ENCODE peak calls at places on chromosomes 3 and 15, in ten cellular contexts. K is iris pigment epithelial cell; A is CD8-positive, alpha-beta memory T cell; Y is activated CD8-positive, alpha-beta memory T cell treated with anti-CD3 and anti-CD28 coated beads for 4 hours; P is activated T-cell treated with anti-CD3 and anti-CD28 coated beads for 48 hours; N is NCI-H1092; R is neural crest cell; Z is A172; E is NCI-H345; I is AG04450. C is an unnamed sample.

GRCh38 chr3:111924283-111924682 is 54.5 kb upstream of the ABHD10 start:
- DNase-seq in K (no peak), A (no peak), Y (no peak), P (no peak), N (peak), R (no peak), Z (peak), E (no peak), I (no peak), C (no peak)

GRCh38 chr3:2130726-2131125 is 32.1 kb downstream of the CNTN4 start:
- DNase-seq in K (no peak), A (no peak), Y (no peak), P (no peak), N (no peak), R (no peak), Z (no peak), E (no peak), I (no peak), C (no peak)

GRCh38 chr3:174659516-174659915 is 199.6 kb upstream of the NAALADL2 start:
- DNase-seq in K (no peak), A (no peak), Y (no peak), P (no peak), N (no peak), R (no peak), Z (no peak), E (no peak), I (no peak), C (no peak)

GRCh38 chr3:190369701-190370295 is 18.2 kb upstream of the CLDN16 start:
- DNase-seq in K (peak), A (no peak), Y (no peak), P (no peak), N (no peak), R (no peak), Z (no peak), E (no peak), I (no peak), C (no peak)

GRCh38 chr3:182294256-182294655 is 499.0 kb upstream of the ATP11B start:
- DNase-seq in K (peak), A (no peak), Y (no peak), P (no peak), N (no peak), R (no peak), Z (peak), E (no peak), I (no peak), C (no peak)

GRCh38 chr15:77901251-77901881 is 176.1 kb downstream of the TBC1D2B start:
- DNase-seq in K (no peak), A (no peak), Y (no peak), P (no peak), N (no peak), R (no peak), Z (no peak), E (no peak), I (no peak), C (no peak)

GRCh38 chr3:171354706-171355582 is 105.3 kb downstream of the TNIK start:
- DNase-seq in K (no peak), A (no peak), Y (no peak), P (no peak), N (no peak), R (no peak), Z (peak), E (no peak), I (no peak), C (no peak)

GRCh38 chr15:27545494-27546255 is 553.4 kb downstream of the OCA2 start:
- DNase-seq in K (no peak), A (no peak), Y (no peak), P (no peak), N (peak), R (no peak), Z (no peak), E (peak), I (no peak), C (no peak)

GRCh38 chr3:149575213-149575961 is 82.4 kb downstream of the WWTR1 start:
- DNase-seq in K (peak), A (no peak), Y (no peak), P (no peak), N (peak), R (no peak), Z (peak), E (peak), I (no peak), C (no peak)

GRCh38 chr15:84822774-84823579 is 5.8 kb downstream of the ALPK3 start:
- DNase-seq in K (no peak), A (no peak), Y (no peak), P (no peak), N (no peak), R (no peak), Z (no peak), E (no peak), I (no peak), C (no peak)

GRCh38 chr3:166123576-166123975 is 286.4 kb upstream of the BCHE start:
- DNase-seq in K (peak), A (no peak), Y (no peak), P (no peak), N (no peak), R (no peak), Z (peak), E (no peak), I (no peak), C (no peak)

GRCh38 chr15:88036154-88036839 is 220.2 kb downstream of the NTRK3 start:
- DNase-seq in K (no peak), A (no peak), Y (no peak), P (no peak), N (no peak), R (no peak), Z (no peak), E (no peak), I (no peak), C (no peak)

GRCh38 chr3:35408882-35409281 is 230.4 kb upstream of the ARPP21 start:
- DNase-seq in K (no peak), A (no peak), Y (no peak), P (no peak), N (no peak), R (no peak), Z (no peak), E (no peak), I (no peak), C (no peak)

GRCh38 chr3:177379045-177379444 is 181.8 kb upstream of the TBL1XR1 start:
- DNase-seq in K (no peak), A (no peak), Y (no peak), P (no peak), N (no peak), R (no peak), Z (no peak), E (no peak), I (no peak), C (no peak)

GRCh38 chr3:12947504-12948369 is 106.4 kb upstream of the RPL32 start:
- DNase-seq in K (peak), A (no peak), Y (no peak), P (no peak), N (no peak), R (no peak), Z (peak), E (no peak), I (peak), C (no peak)

GRCh38 chr3:194996746-194997145 is 274.2 kb downstream of the XXYLT1 start:
- DNase-seq in K (no peak), A (no peak), Y (no peak), P (no peak), N (no peak), R (no peak), Z (no peak), E (no peak), I (no peak), C (no peak)

GRCh38 chr3:57757642-57758297 is 1.7 kb downstream of the SLMAP start:
- DNase-seq in K (peak), A (no peak), Y (no peak), P (no peak), N (no peak), R (peak), Z (no peak), E (no peak), I (no peak), C (no peak)

GRCh38 chr3:141708367-141708766 is 29.7 kb upstream of the RNF7 start:
- DNase-seq in K (no peak), A (no peak), Y (no peak), P (no peak), N (no peak), R (no peak), Z (peak), E (no peak), I (no peak), C (no peak)

GRCh38 chr15:100801256-100801900 is 78.3 kb upstream of the ALDH1A3 start:
- DNase-seq in K (no peak), A (no peak), Y (no peak), P (no peak), N (no peak), R (no peak), Z (no peak), E (no peak), I (no peak), C (no peak)

C was measured in NCI-H2227 treated with DMSO at 0.1 percent for 48 hours.